ENCODE peak calls at places on chromosomes 11 and 22, in seven cellular contexts. One of them, this sample, is unnamed. For H3K9me3, the result is how much of the 10 kb centered on the place peaks cover.

GRCh38 chr11:88357323-88358039 is 19.9 kb upstream of the CTSC start:
- DNase-seq in spleen: no peak
- DNase-seq in pancreas: no peak
- DNase-seq in IMR-90: peak
- DNase-seq in prostate gland: no peak
- DNase-seq in heart right ventricle: no peak
- DNase-seq in heart left ventricle: no peak
- DNase-seq in this sample: no peak

GRCh38 chr11:37450613-37451012 is 852.6 kb upstream of the RAG2 start:
- DNase-seq in heart left ventricle: no peak
- DNase-seq in IMR-90: peak
- DNase-seq in pancreas: no peak
- DNase-seq in heart right ventricle: no peak
- DNase-seq in prostate gland: no peak
- DNase-seq in spleen: no peak
- DNase-seq in this sample: no peak

GRCh38 chr22:29587938-29588699 is 7.2 kb upstream of the NIPSNAP1 start:
- DNase-seq in pancreas: no peak
- DNase-seq in heart right ventricle: no peak
- DNase-seq in spleen: no peak
- DNase-seq in IMR-90: peak
- DNase-seq in heart left ventricle: no peak
- DNase-seq in prostate gland: no peak
- DNase-seq in this sample: no peak

GRCh38 chr22:41682033-41682807 is 6.4 kb downstream of the SNU13 start:
- DNase-seq in IMR-90: peak
- DNase-seq in pancreas: peak
- DNase-seq in heart left ventricle: peak
- DNase-seq in spleen: peak
- DNase-seq in prostate gland: peak
- DNase-seq in heart right ventricle: peak
- DNase-seq in this sample: peak

GRCh38 chr11:64705501-64705900 is 17.5 kb downstream of the NRXN2 start:
- DNase-seq in heart right ventricle: no peak
- DNase-seq in prostate gland: no peak
- DNase-seq in IMR-90: no peak
- DNase-seq in pancreas: no peak
- DNase-seq in heart left ventricle: no peak
- DNase-seq in spleen: no peak
- DNase-seq in this sample: no peak

GRCh38 chr11:118928870-118929495 is 3.3 kb upstream of the BCL9L start:
- DNase-seq in spleen: peak
- DNase-seq in IMR-90: peak
- DNase-seq in heart right ventricle: peak
- DNase-seq in prostate gland: peak
- DNase-seq in pancreas: peak
- DNase-seq in heart left ventricle: peak
- DNase-seq in this sample: no peak

GRCh38 chr22:24046024-24046423 is 34.9 kb downstream of the CABIN1 start:
- DNase-seq in heart left ventricle: no peak
- DNase-seq in pancreas: no peak
- DNase-seq in spleen: no peak
- DNase-seq in heart right ventricle: no peak
- DNase-seq in IMR-90: no peak
- DNase-seq in prostate gland: no peak
- DNase-seq in this sample: no peak

GRCh38 chr22:44543781-44544181 is 45.7 kb upstream of the RTL6 start:
- DNase-seq in pancreas: no peak
- DNase-seq in IMR-90: no peak
- DNase-seq in heart left ventricle: no peak
- DNase-seq in prostate gland: no peak
- DNase-seq in spleen: no peak
- DNase-seq in heart right ventricle: no peak
- DNase-seq in this sample: no peak

GRCh38 chr11:7098235-7098832 is 9.5 kb downstream of the RBMXL2 start:
- DNase-seq in heart left ventricle: no peak
- DNase-seq in spleen: no peak
- DNase-seq in IMR-90: peak
- DNase-seq in heart right ventricle: no peak
- DNase-seq in prostate gland: no peak
- DNase-seq in pancreas: no peak
- DNase-seq in this sample: no peak

GRCh38 chr11:45089845-45090499 is 56.5 kb upstream of the PRDM11 start:
- DNase-seq in IMR-90: peak
- DNase-seq in heart right ventricle: no peak
- DNase-seq in pancreas: no peak
- DNase-seq in prostate gland: no peak
- DNase-seq in spleen: no peak
- DNase-seq in heart left ventricle: no peak
- DNase-seq in this sample: no peak

GRCh38 chr11:1873048-1873812 is 18.5 kb downstream of the PRR33 start:
- DNase-seq in spleen: peak
- DNase-seq in heart right ventricle: peak
- DNase-seq in prostate gland: no peak
- DNase-seq in IMR-90: peak
- DNase-seq in heart left ventricle: peak
- DNase-seq in pancreas: peak
- DNase-seq in this sample: no peak

GRCh38 chr22:45744442-45744841 is 72.8 kb downstream of the ATXN10 start:
- DNase-seq in pancreas: no peak
- DNase-seq in heart left ventricle: no peak
- DNase-seq in spleen: no peak
- DNase-seq in prostate gland: no peak
- DNase-seq in IMR-90: no peak
- DNase-seq in heart right ventricle: no peak
- DNase-seq in this sample: no peak
- H3K27ac ChIP-seq in pancreas: no peak
- H3K27ac ChIP-seq in heart left ventricle: no peak
- H3K27ac ChIP-seq in spleen: no peak
- H3K27ac ChIP-seq in prostate gland: no peak
- H3K27ac ChIP-seq in IMR-90: no peak
- H3K27ac ChIP-seq in heart right ventricle: no peak
- H3K27ac ChIP-seq in this sample: no peak

GRCh38 chr11:43278302-43278956 is 33.4 kb upstream of the API5 start:
- DNase-seq in heart right ventricle: no peak
- DNase-seq in IMR-90: peak
- DNase-seq in spleen: no peak
- DNase-seq in prostate gland: no peak
- DNase-seq in pancreas: no peak
- DNase-seq in heart left ventricle: no peak
- DNase-seq in this sample: no peak
- TF ChIP-seq CTCF in heart right ventricle: peak
- TF ChIP-seq CTCF in IMR-90: peak
- TF ChIP-seq CTCF in spleen: peak
- TF ChIP-seq CTCF in prostate gland: no peak
- TF ChIP-seq CTCF in pancreas: no peak
- TF ChIP-seq CTCF in heart left ventricle: no peak
- TF ChIP-seq CTCF in this sample: no peak

DNA sequence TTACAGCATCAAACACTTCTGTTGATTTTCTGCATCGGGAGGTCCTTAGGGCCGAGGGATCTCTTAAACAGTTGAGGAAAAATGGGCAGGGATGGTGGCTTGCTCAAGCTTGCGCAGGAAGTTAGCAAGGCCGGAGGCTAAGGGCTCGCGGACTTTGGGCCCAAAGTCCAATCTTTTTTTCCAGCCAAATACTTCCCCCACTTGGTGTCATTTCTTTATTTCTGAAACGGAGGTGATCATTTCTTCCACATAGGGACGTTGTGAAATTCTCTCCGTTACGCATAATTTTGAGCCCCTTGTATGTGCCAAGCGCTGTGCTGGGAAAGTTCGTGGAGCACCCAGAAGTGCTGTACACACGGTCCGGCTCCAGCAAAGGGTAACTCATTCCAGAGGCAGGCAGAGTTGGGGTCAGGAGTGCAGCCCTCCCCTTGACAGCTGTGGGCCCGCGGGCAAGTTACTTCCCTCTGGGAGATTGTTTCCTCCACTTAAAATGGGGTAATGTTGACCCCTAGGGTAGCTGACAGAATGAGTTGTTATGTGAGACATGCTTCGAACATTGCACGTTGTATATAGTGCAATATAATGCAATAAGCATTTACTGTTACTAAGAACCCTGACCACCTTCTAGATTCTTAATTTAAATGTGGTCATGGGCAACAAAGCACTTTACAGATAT is 837 bp downstream of the MIEF1 start:
- DNase-seq in IMR-90: peak
- DNase-seq in heart left ventricle: no peak
- DNase-seq in prostate gland: no peak
- DNase-seq in spleen: no peak
- DNase-seq in heart right ventricle: no peak
- DNase-seq in pancreas: no peak
- DNase-seq in this sample: no peak
- H3K9me3 ChIP-seq in IMR-90: under half
- H3K9me3 ChIP-seq in heart left ventricle: under half
- H3K9me3 ChIP-seq in prostate gland: under half
- H3K9me3 ChIP-seq in spleen: under half
- H3K9me3 ChIP-seq in heart right ventricle: under half
- H3K9me3 ChIP-seq in pancreas: under half
- H3K9me3 ChIP-seq in this sample: under half

GRCh38 chr11:123491241-123491640 is 61.2 kb downstream of the GRAMD1B start:
- DNase-seq in IMR-90: no peak
- DNase-seq in prostate gland: no peak
- DNase-seq in pancreas: no peak
- DNase-seq in spleen: no peak
- DNase-seq in heart left ventricle: no peak
- DNase-seq in heart right ventricle: no peak
- DNase-seq in this sample: no peak

GRCh38 chr11:123490527-123490926 is 60.5 kb downstream of the GRAMD1B start:
- DNase-seq in IMR-90: no peak
- DNase-seq in heart right ventricle: no peak
- DNase-seq in spleen: no peak
- DNase-seq in heart left ventricle: no peak
- DNase-seq in prostate gland: no peak
- DNase-seq in pancreas: no peak
- DNase-seq in this sample: no peak

GRCh38 chr11:123493393-123494063 is 63.5 kb downstream of the GRAMD1B start:
- DNase-seq in pancreas: no peak
- DNase-seq in heart left ventricle: no peak
- DNase-seq in IMR-90: no peak
- DNase-seq in spleen: no peak
- DNase-seq in prostate gland: no peak
- DNase-seq in heart right ventricle: no peak
- DNase-seq in this sample: no peak

GRCh38 chr11:123494195-123495050 is 64.4 kb downstream of the GRAMD1B start:
- DNase-seq in pancreas: no peak
- DNase-seq in prostate gland: no peak
- DNase-seq in heart left ventricle: no peak
- DNase-seq in heart right ventricle: no peak
- DNase-seq in IMR-90: peak
- DNase-seq in spleen: no peak
- DNase-seq in this sample: no peak
- H3K27ac ChIP-seq in pancreas: no peak
- H3K27ac ChIP-seq in prostate gland: no peak
- H3K27ac ChIP-seq in heart left ventricle: no peak
- H3K27ac ChIP-seq in heart right ventricle: no peak
- H3K27ac ChIP-seq in IMR-90: no peak
- H3K27ac ChIP-seq in spleen: no peak
- H3K27ac ChIP-seq in this sample: no peak

GRCh38 chr11:47726878-47727514 is 11.8 kb upstream of the AGBL2 start:
- DNase-seq in pancreas: no peak
- DNase-seq in prostate gland: no peak
- DNase-seq in heart left ventricle: no peak
- DNase-seq in heart right ventricle: no peak
- DNase-seq in spleen: no peak
- DNase-seq in IMR-90: no peak
- DNase-seq in this sample: no peak
- TF ChIP-seq CTCF in pancreas: no peak
- TF ChIP-seq CTCF in prostate gland: no peak
- TF ChIP-seq CTCF in heart left ventricle: no peak
- TF ChIP-seq CTCF in heart right ventricle: no peak
- TF ChIP-seq CTCF in spleen: no peak
- TF ChIP-seq CTCF in IMR-90: no peak
- TF ChIP-seq CTCF in this sample: no peak

GRCh38 chr22:48783821-48784266 is 1043.8 kb downstream of the BRD1 start:
- DNase-seq in spleen: no peak
- DNase-seq in prostate gland: no peak
- DNase-seq in heart left ventricle: no peak
- DNase-seq in heart right ventricle: no peak
- DNase-seq in pancreas: no peak
- DNase-seq in IMR-90: no peak
- DNase-seq in this sample: no peak
- H3K9me3 ChIP-seq in spleen: under half
- H3K9me3 ChIP-seq in prostate gland: under half
- H3K9me3 ChIP-seq in heart left ventricle: under half
- H3K9me3 ChIP-seq in heart right ventricle: under half
- H3K9me3 ChIP-seq in pancreas: under half
- H3K9me3 ChIP-seq in IMR-90: half or more
- H3K9me3 ChIP-seq in this sample: under half

GRCh38 chr11:62603771-62604170 is 2.1 kb upstream of the MTA2 start:
- DNase-seq in IMR-90: no peak
- DNase-seq in heart right ventricle: no peak
- DNase-seq in heart left ventricle: peak
- DNase-seq in spleen: no peak
- DNase-seq in prostate gland: no peak
- DNase-seq in pancreas: no peak
- DNase-seq in this sample: no peak
- H3K27ac ChIP-seq in IMR-90: no peak
- H3K27ac ChIP-seq in heart right ventricle: no peak
- H3K27ac ChIP-seq in heart left ventricle: no peak
- H3K27ac ChIP-seq in spleen: no peak
- H3K27ac ChIP-seq in prostate gland: no peak
- H3K27ac ChIP-seq in pancreas: no peak
- H3K27ac ChIP-seq in this sample: peak

DNA sequence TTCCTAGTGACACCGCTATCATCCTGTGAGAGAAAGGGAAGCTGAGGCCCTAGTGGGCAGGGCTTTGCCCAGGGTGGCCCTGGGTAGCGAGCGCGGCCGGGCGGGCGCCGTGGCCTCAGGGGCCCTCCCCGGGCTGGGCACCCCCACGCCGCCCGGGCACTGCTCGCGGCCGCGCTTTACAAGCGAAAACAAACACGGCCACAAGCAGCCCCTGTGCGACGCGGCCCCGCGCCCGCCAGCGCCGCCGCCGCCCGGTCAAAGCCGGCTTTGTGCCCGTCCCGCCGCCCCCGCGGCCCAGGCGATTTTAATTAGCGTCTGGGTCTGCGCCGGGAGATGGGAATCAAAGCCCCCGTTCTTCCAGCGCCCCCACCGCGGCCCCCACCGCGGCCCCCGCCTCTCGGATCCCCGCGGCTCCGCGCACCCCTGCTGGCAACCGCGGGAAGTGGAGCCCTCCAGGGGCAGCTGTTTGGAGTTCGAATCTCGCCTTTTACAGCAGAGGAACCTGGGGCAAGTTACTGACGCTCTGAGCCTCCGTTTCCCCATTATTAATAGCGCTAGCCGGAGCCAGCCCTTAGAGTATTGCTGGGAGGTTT is 47.9 kb downstream of the CHRDL2 start:
- DNase-seq in heart left ventricle: peak
- DNase-seq in heart right ventricle: peak
- DNase-seq in prostate gland: peak
- DNase-seq in pancreas: no peak
- DNase-seq in IMR-90: no peak
- DNase-seq in spleen: peak
- DNase-seq in this sample: no peak
- TF ChIP-seq CTCF in heart left ventricle: peak
- TF ChIP-seq CTCF in heart right ventricle: no peak
- TF ChIP-seq CTCF in prostate gland: peak
- TF ChIP-seq CTCF in pancreas: peak
- TF ChIP-seq CTCF in IMR-90: peak
- TF ChIP-seq CTCF in spleen: peak
- TF ChIP-seq CTCF in this sample: peak

GRCh38 chr11:70603756-70604211 is 205.5 kb downstream of the CTTN start:
- DNase-seq in spleen: no peak
- DNase-seq in heart right ventricle: no peak
- DNase-seq in IMR-90: no peak
- DNase-seq in heart left ventricle: no peak
- DNase-seq in prostate gland: peak
- DNase-seq in pancreas: no peak
- DNase-seq in this sample: no peak
- H3K9me3 ChIP-seq in spleen: under half
- H3K9me3 ChIP-seq in heart right ventricle: under half
- H3K9me3 ChIP-seq in IMR-90: under half
- H3K9me3 ChIP-seq in heart left ventricle: under half
- H3K9me3 ChIP-seq in prostate gland: under half
- H3K9me3 ChIP-seq in pancreas: under half
- H3K9me3 ChIP-seq in this sample: under half

This sample was measured in uterus.